ENCODE peak calls at places on chromosomes 12 and 14, in eight cellular contexts. One of them, this sample, is unnamed.
A peak's percentile ranks its signal among the peaks of the same experiment; 100 is the strongest.

GRCh38 chr12:113072136-113072535 is 15.6 kb downstream of the DTX1 start:
- DNase-seq in fibroblast of the aortic adventitia: no peak
- DNase-seq in nephron progenitor cell: no peak
- DNase-seq in EL: no peak
- DNase-seq in H4: no peak
- DNase-seq in AG09319: no peak
- DNase-seq in HEK293T: no peak
- DNase-seq in CD4-positive, alpha-beta T cell: no peak
- DNase-seq in this sample: no peak

GRCh38 chr12:12626471-12626870 is 14.8 kb downstream of the CREBL2 start:
- DNase-seq in nephron progenitor cell: no peak
- DNase-seq in HEK293T: no peak
- DNase-seq in AG09319: no peak
- DNase-seq in CD4-positive, alpha-beta T cell: no peak
- DNase-seq in fibroblast of the aortic adventitia: no peak
- DNase-seq in EL: no peak
- DNase-seq in H4: no peak
- DNase-seq in this sample: no peak

GRCh38 chr12:96108321-96108720 is 72.9 kb upstream of the LTA4H start:
- DNase-seq in CD4-positive, alpha-beta T cell: peak; percentile 42
- DNase-seq in H4: no peak
- DNase-seq in fibroblast of the aortic adventitia: no peak
- DNase-seq in HEK293T: no peak
- DNase-seq in nephron progenitor cell: peak; percentile 8
- DNase-seq in EL: no peak
- DNase-seq in AG09319: no peak
- DNase-seq in this sample: no peak

GRCh38 chr14:37864861-37865718 is 269.7 kb downstream of the TTC6 start:
- DNase-seq in AG09319: peak; percentile 14
- DNase-seq in nephron progenitor cell: no peak
- DNase-seq in EL: peak; percentile 62
- DNase-seq in fibroblast of the aortic adventitia: peak; percentile 47
- DNase-seq in CD4-positive, alpha-beta T cell: no peak
- DNase-seq in HEK293T: no peak
- DNase-seq in H4: peak; percentile 59
- DNase-seq in this sample: peak; percentile 62

GRCh38 chr12:67069451-67070306 is 199.5 kb upstream of the CAND1 start:
- DNase-seq in CD4-positive, alpha-beta T cell: peak; percentile 49
- DNase-seq in HEK293T: peak; percentile 47
- DNase-seq in nephron progenitor cell: peak; percentile 73
- DNase-seq in AG09319: no peak
- DNase-seq in EL: peak; percentile 42
- DNase-seq in H4: no peak
- DNase-seq in fibroblast of the aortic adventitia: no peak
- DNase-seq in this sample: no peak

GRCh38 chr14:100072783-100073346 is 7.6 kb downstream of the EVL start:
- DNase-seq in AG09319: no peak
- DNase-seq in fibroblast of the aortic adventitia: no peak
- DNase-seq in HEK293T: no peak
- DNase-seq in H4: no peak
- DNase-seq in EL: no peak
- DNase-seq in CD4-positive, alpha-beta T cell: peak; percentile 68
- DNase-seq in nephron progenitor cell: no peak
- DNase-seq in this sample: no peak

GRCh38 chr12:104588048-104588942 is 131.5 kb downstream of the CHST11 start:
- DNase-seq in CD4-positive, alpha-beta T cell: no peak
- DNase-seq in fibroblast of the aortic adventitia: peak; percentile 63
- DNase-seq in EL: peak; percentile 87
- DNase-seq in H4: peak; percentile 20
- DNase-seq in nephron progenitor cell: peak; percentile 19
- DNase-seq in HEK293T: no peak
- DNase-seq in AG09319: no peak
- DNase-seq in this sample: no peak

GRCh38 chr12:92973614-92974013 is 44.5 kb upstream of the EEA1 start:
- DNase-seq in HEK293T: no peak
- DNase-seq in fibroblast of the aortic adventitia: peak; percentile 93
- DNase-seq in AG09319: peak; percentile 61
- DNase-seq in nephron progenitor cell: no peak
- DNase-seq in EL: peak; percentile 64
- DNase-seq in H4: peak; percentile 55
- DNase-seq in CD4-positive, alpha-beta T cell: no peak
- DNase-seq in this sample: peak; percentile 58

GRCh38 chr14:50060871-50061663 is 55.3 kb downstream of the VCPKMT start:
- DNase-seq in CD4-positive, alpha-beta T cell: peak; percentile 33
- DNase-seq in AG09319: peak; percentile 80
- DNase-seq in HEK293T: peak; percentile 42
- DNase-seq in H4: peak; percentile 89
- DNase-seq in fibroblast of the aortic adventitia: peak; percentile 96
- DNase-seq in EL: peak; percentile 95
- DNase-seq in nephron progenitor cell: no peak
- DNase-seq in this sample: peak; percentile 83

GRCh38 chr12:106120578-106121105 is 18.1 kb downstream of the NUAK1 start:
- DNase-seq in AG09319: no peak
- DNase-seq in CD4-positive, alpha-beta T cell: no peak
- DNase-seq in HEK293T: no peak
- DNase-seq in nephron progenitor cell: no peak
- DNase-seq in fibroblast of the aortic adventitia: no peak
- DNase-seq in H4: no peak
- DNase-seq in EL: no peak
- DNase-seq in this sample: no peak

GRCh38 chr14:29926701-29927595 is 699 bp downstream of the PRKD1 start:
- DNase-seq in AG09319: peak; percentile 19
- DNase-seq in CD4-positive, alpha-beta T cell: no peak
- DNase-seq in nephron progenitor cell: peak; percentile 67
- DNase-seq in EL: peak; percentile 64
- DNase-seq in HEK293T: peak; percentile 48
- DNase-seq in fibroblast of the aortic adventitia: peak; percentile 32
- DNase-seq in H4: no peak
- DNase-seq in this sample: no peak

GRCh38 chr12:79508622-79509021 is 182.1 kb downstream of the PAWR start:
- DNase-seq in EL: no peak
- DNase-seq in fibroblast of the aortic adventitia: no peak
- DNase-seq in H4: no peak
- DNase-seq in HEK293T: no peak
- DNase-seq in nephron progenitor cell: no peak
- DNase-seq in CD4-positive, alpha-beta T cell: no peak
- DNase-seq in AG09319: no peak
- DNase-seq in this sample: no peak

GRCh38 chr12:10190558-10191388 is 11.9 kb downstream of the TMEM52B start:
- DNase-seq in EL: peak; percentile 78
- DNase-seq in nephron progenitor cell: peak; percentile 35
- DNase-seq in H4: peak; percentile 79
- DNase-seq in fibroblast of the aortic adventitia: peak; percentile 64
- DNase-seq in CD4-positive, alpha-beta T cell: peak; percentile 46
- DNase-seq in AG09319: no peak
- DNase-seq in HEK293T: peak; percentile 74
- DNase-seq in this sample: no peak

GRCh38 chr14:21054123-21054767 is 3.4 kb upstream of the RNASE8 start:
- DNase-seq in AG09319: no peak
- DNase-seq in nephron progenitor cell: no peak
- DNase-seq in CD4-positive, alpha-beta T cell: no peak
- DNase-seq in HEK293T: no peak
- DNase-seq in H4: no peak
- DNase-seq in fibroblast of the aortic adventitia: no peak
- DNase-seq in EL: no peak
- DNase-seq in this sample: no peak

GRCh38 chr14:95156153-95156764 is 1.1 kb downstream of the DICER1 start:
- DNase-seq in H4: no peak
- DNase-seq in AG09319: no peak
- DNase-seq in fibroblast of the aortic adventitia: peak; percentile 34
- DNase-seq in nephron progenitor cell: no peak
- DNase-seq in EL: peak; percentile 25
- DNase-seq in CD4-positive, alpha-beta T cell: no peak
- DNase-seq in HEK293T: peak; percentile 11
- DNase-seq in this sample: no peak

GRCh38 chr14:101330416-101331140 is 230.7 kb upstream of the DIO3 start:
- DNase-seq in HEK293T: no peak
- DNase-seq in fibroblast of the aortic adventitia: no peak
- DNase-seq in EL: no peak
- DNase-seq in nephron progenitor cell: no peak
- DNase-seq in H4: no peak
- DNase-seq in CD4-positive, alpha-beta T cell: no peak
- DNase-seq in AG09319: no peak
- DNase-seq in this sample: no peak

GRCh38 chr12:32069071-32069470 is 37.6 kb upstream of the BICD1 start:
- DNase-seq in HEK293T: no peak
- DNase-seq in fibroblast of the aortic adventitia: peak; percentile 43
- DNase-seq in H4: no peak
- DNase-seq in EL: no peak
- DNase-seq in CD4-positive, alpha-beta T cell: no peak
- DNase-seq in AG09319: no peak
- DNase-seq in nephron progenitor cell: no peak
- DNase-seq in this sample: no peak

GRCh38 chr12:32290411-32290810 is 108.9 kb upstream of the FGD4 start:
- DNase-seq in H4: peak; percentile 21
- DNase-seq in CD4-positive, alpha-beta T cell: no peak
- DNase-seq in fibroblast of the aortic adventitia: peak; percentile 42
- DNase-seq in AG09319: peak; percentile 16
- DNase-seq in nephron progenitor cell: no peak
- DNase-seq in HEK293T: no peak
- DNase-seq in EL: peak; percentile 12
- DNase-seq in this sample: no peak

GRCh38 chr14:102500190-102500661 is 9.3 kb downstream of the ANKRD9 start:
- DNase-seq in nephron progenitor cell: no peak
- DNase-seq in CD4-positive, alpha-beta T cell: no peak
- DNase-seq in EL: peak; percentile 73
- DNase-seq in H4: peak; percentile 55
- DNase-seq in fibroblast of the aortic adventitia: peak; percentile 96
- DNase-seq in AG09319: peak; percentile 47
- DNase-seq in HEK293T: no peak
- DNase-seq in this sample: peak; percentile 73

GRCh38 chr12:73677520-73678291 is 859.9 kb upstream of the ATXN7L3B start:
- DNase-seq in H4: no peak
- DNase-seq in HEK293T: no peak
- DNase-seq in AG09319: no peak
- DNase-seq in nephron progenitor cell: no peak
- DNase-seq in EL: no peak
- DNase-seq in CD4-positive, alpha-beta T cell: no peak
- DNase-seq in fibroblast of the aortic adventitia: no peak
- DNase-seq in this sample: no peak

GRCh38 chr12:4383304-4383865 is 3.9 kb upstream of the FGF23 start:
- DNase-seq in nephron progenitor cell: peak; percentile 27
- DNase-seq in H4: no peak
- DNase-seq in CD4-positive, alpha-beta T cell: no peak
- DNase-seq in AG09319: no peak
- DNase-seq in EL: no peak
- DNase-seq in HEK293T: no peak
- DNase-seq in fibroblast of the aortic adventitia: no peak
- DNase-seq in this sample: no peak

GRCh38 chr14:85532981-85533820 is 3.3 kb downstream of the FLRT2 start:
- DNase-seq in EL: peak; percentile 90
- DNase-seq in AG09319: peak; percentile 80
- DNase-seq in nephron progenitor cell: peak; percentile 69
- DNase-seq in fibroblast of the aortic adventitia: peak; percentile 92
- DNase-seq in HEK293T: no peak
- DNase-seq in H4: peak; percentile 86
- DNase-seq in CD4-positive, alpha-beta T cell: no peak
- DNase-seq in this sample: peak; percentile 75

GRCh38 chr14:34649344-34649743 is 19.4 kb upstream of the SNX6 start:
- DNase-seq in fibroblast of the aortic adventitia: peak; percentile 79
- DNase-seq in nephron progenitor cell: no peak
- DNase-seq in AG09319: peak; percentile 42
- DNase-seq in HEK293T: no peak
- DNase-seq in EL: peak; percentile 97
- DNase-seq in CD4-positive, alpha-beta T cell: no peak
- DNase-seq in H4: peak; percentile 56
- DNase-seq in this sample: peak; percentile 68

GRCh38 chr14:102849522-102850379 is 72.5 kb downstream of the TRAF3 start:
- DNase-seq in H4: no peak
- DNase-seq in EL: no peak
- DNase-seq in AG09319: no peak
- DNase-seq in CD4-positive, alpha-beta T cell: no peak
- DNase-seq in fibroblast of the aortic adventitia: peak; percentile 44
- DNase-seq in nephron progenitor cell: no peak
- DNase-seq in HEK293T: no peak
- DNase-seq in this sample: no peak

GRCh38 chr14:72701610-72702009 is 192.3 kb downstream of the DPF3 start:
- DNase-seq in EL: no peak
- DNase-seq in CD4-positive, alpha-beta T cell: no peak
- DNase-seq in fibroblast of the aortic adventitia: peak; percentile 33
- DNase-seq in AG09319: no peak
- DNase-seq in HEK293T: no peak
- DNase-seq in nephron progenitor cell: no peak
- DNase-seq in H4: no peak
- DNase-seq in this sample: no peak

GRCh38 chr12:51884676-51885229 is 3.1 kb upstream of the ANKRD33 start:
- DNase-seq in nephron progenitor cell: no peak
- DNase-seq in AG09319: no peak
- DNase-seq in fibroblast of the aortic adventitia: no peak
- DNase-seq in EL: peak; percentile 36
- DNase-seq in HEK293T: no peak
- DNase-seq in H4: no peak
- DNase-seq in CD4-positive, alpha-beta T cell: no peak
- DNase-seq in this sample: no peak

GRCh38 chr12:5201554-5202243 is 158.0 kb downstream of the KCNA5 start:
- DNase-seq in H4: peak; percentile 38
- DNase-seq in nephron progenitor cell: peak; percentile 75
- DNase-seq in CD4-positive, alpha-beta T cell: no peak
- DNase-seq in EL: no peak
- DNase-seq in fibroblast of the aortic adventitia: no peak
- DNase-seq in HEK293T: no peak
- DNase-seq in AG09319: no peak
- DNase-seq in this sample: no peak

GRCh38 chr12:121812320-121812871 is 8.6 kb downstream of the SETD1B start:
- DNase-seq in nephron progenitor cell: peak; percentile 84
- DNase-seq in HEK293T: no peak
- DNase-seq in fibroblast of the aortic adventitia: peak; percentile 79
- DNase-seq in EL: peak; percentile 74
- DNase-seq in AG09319: no peak
- DNase-seq in CD4-positive, alpha-beta T cell: no peak
- DNase-seq in H4: peak; percentile 42
- DNase-seq in this sample: no peak

GRCh38 chr14:55074662-55075061 is 23.2 kb downstream of the MAPK1IP1L start:
- DNase-seq in AG09319: no peak
- DNase-seq in HEK293T: no peak
- DNase-seq in H4: no peak
- DNase-seq in fibroblast of the aortic adventitia: no peak
- DNase-seq in CD4-positive, alpha-beta T cell: no peak
- DNase-seq in EL: peak; percentile 31
- DNase-seq in nephron progenitor cell: no peak
- DNase-seq in this sample: no peak

GRCh38 chr12:95633671-95634465 is 82.6 kb upstream of the USP44 start:
- DNase-seq in AG09319: no peak
- DNase-seq in nephron progenitor cell: no peak
- DNase-seq in H4: peak; percentile 78
- DNase-seq in fibroblast of the aortic adventitia: peak; percentile 71
- DNase-seq in HEK293T: no peak
- DNase-seq in CD4-positive, alpha-beta T cell: no peak
- DNase-seq in EL: no peak
- DNase-seq in this sample: peak; percentile 55

GRCh38 chr14:72664651-72665050 is 229.2 kb downstream of the DPF3 start:
- DNase-seq in EL: peak; percentile 35
- DNase-seq in AG09319: no peak
- DNase-seq in CD4-positive, alpha-beta T cell: no peak
- DNase-seq in nephron progenitor cell: no peak
- DNase-seq in H4: no peak
- DNase-seq in HEK293T: no peak
- DNase-seq in fibroblast of the aortic adventitia: no peak
- DNase-seq in this sample: no peak